ENCODE peak calls at places on chromosomes 12 and 14, in six cellular contexts. I, S, H, G, L and D are unnamed samples.

GRCh38 chr14:22533739-22534359 is 55.2 kb downstream of the DAD1 start:
- DNase-seq in I (no peak), S (no peak), H (no peak), G (no peak), L (no peak), D (no peak)

GRCh38 chr12:76255692-76256091 is 92.5 kb downstream of the BBS10 start:
- DNase-seq in I (no peak), S (no peak), H (no peak), G (no peak), L (no peak), D (no peak)

GRCh38 chr12:52826611-52827498 is 7.3 kb downstream of the KRT79 start:
- DNase-seq in I (no peak), S (no peak), H (no peak), G (no peak), L (peak; percentile 21), D (no peak)

GRCh38 chr14:57295261-57295660 is 26.5 kb downstream of the AP5M1 start:
- DNase-seq in I (no peak), S (no peak), H (no peak), G (no peak), L (no peak), D (no peak)

GRCh38 chr14:101351769-101352168 is 209.5 kb upstream of the DIO3 start:
- DNase-seq in I (no peak), S (no peak), H (no peak), G (no peak), L (no peak), D (peak; percentile 39)

GRCh38 chr14:105201928-105202513 is 20.9 kb upstream of the NUDT14 start:
- DNase-seq in I (no peak), S (no peak), H (no peak), G (peak; percentile 50), L (no peak), D (no peak)

GRCh38 chr12:115791331-115791730 is 486.2 kb downstream of the MED13L start:
- DNase-seq in I (no peak), S (peak; percentile 74), H (no peak), G (no peak), L (no peak), D (no peak)

GRCh38 chr12:10140001-10140400 is 10.0 kb upstream of the CLEC7A start:
- DNase-seq in I (no peak), S (no peak), H (no peak), G (peak; percentile 64), L (no peak), D (no peak)

GRCh38 chr12:67826946-67827719 is 162.1 kb upstream of the IFNG-AS1 start:
- DNase-seq in I (no peak), S (no peak), H (no peak), G (no peak), L (no peak), D (no peak)

GRCh38 chr12:59079472-59079871 is 159.2 kb upstream of the LRIG3 start:
- DNase-seq in I (no peak), S (no peak), H (no peak), G (no peak), L (no peak), D (no peak)

GRCh38 chr12:102950107-102950949 is 7.1 kb upstream of the ASCL1 start:
- DNase-seq in I (no peak), S (no peak), H (no peak), G (peak; percentile 83), L (no peak), D (no peak)

GRCh38 chr12:116861331-116861730 is 19.9 kb downstream of the HRK start:
- DNase-seq in I (no peak), S (peak; percentile 52), H (peak; percentile 20), G (peak; percentile 34), L (peak; percentile 81), D (no peak)

GRCh38 chr14:22545842-22546721 is 42.9 kb downstream of the DAD1 start:
- DNase-seq in I (no peak), S (no peak), H (peak; percentile 51), G (peak; percentile 50), L (no peak), D (no peak)

GRCh38 chr14:75184447-75184846 is 8.0 kb upstream of the TMED10 start:
- DNase-seq in I (no peak), S (no peak), H (no peak), G (no peak), L (no peak), D (no peak)

GRCh38 chr12:57899010-57899662 is 42.2 kb upstream of the ATP23 start:
- DNase-seq in I (no peak), S (peak; percentile 31), H (peak; percentile 69), G (no peak), L (peak; percentile 81), D (peak; percentile 86)

GRCh38 chr12:120830052-120830940 is 73.9 kb downstream of the SPPL3 start:
- DNase-seq in I (no peak), S (no peak), H (no peak), G (no peak), L (no peak), D (no peak)

GRCh38 chr14:94771906-94772468 is 2.1 kb upstream of the GSC start:
- DNase-seq in I (no peak), S (no peak), H (no peak), G (peak; percentile 56), L (no peak), D (no peak)

GRCh38 chr12:49626169-49626835 is 2.9 kb downstream of the PRPF40B start:
- DNase-seq in I (no peak), S (no peak), H (no peak), G (no peak), L (no peak), D (no peak)

GRCh38 chr12:106417926-106418910 is 60.7 kb downstream of the POLR3B start:
- DNase-seq in I (no peak), S (no peak), H (no peak), G (no peak), L (no peak), D (no peak)

GRCh38 chr12:4269279-4269991 is 4.1 kb upstream of the CCND2 start:
- DNase-seq in I (peak; percentile 64), S (peak; percentile 86), H (peak; percentile 91), G (peak; percentile 84), L (peak; percentile 93), D (peak; percentile 95)

GRCh38 chr12:77342275-77342674 is 276.9 kb upstream of the E2F7 start:
- DNase-seq in I (no peak), S (no peak), H (no peak), G (no peak), L (no peak), D (no peak)

GRCh38 chr12:28108599-28108998 is 81.7 kb upstream of the CCDC91 start:
- DNase-seq in I (no peak), S (no peak), H (no peak), G (no peak), L (no peak), D (no peak)

DNA sequence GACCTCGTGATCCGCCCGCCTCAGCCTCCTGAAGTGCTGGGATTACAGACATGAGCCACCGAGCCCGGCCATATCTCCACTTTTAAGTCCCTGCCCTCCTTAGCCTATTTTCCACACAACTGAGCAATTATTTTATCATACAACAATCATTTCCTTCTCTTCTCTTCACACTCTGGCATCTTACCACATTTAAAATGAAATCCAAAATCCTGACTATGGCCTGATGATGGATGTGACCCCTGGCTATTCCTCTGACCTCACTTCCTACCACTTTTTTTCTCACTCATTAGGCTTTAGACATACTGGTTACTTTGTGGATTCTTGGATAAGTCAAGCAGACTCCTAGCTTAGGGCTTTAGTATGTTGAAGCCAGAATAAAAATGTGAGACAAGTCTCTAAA is 21.9 kb upstream of the EID3 start:
- DNase-seq in I (no peak), S (no peak), H (no peak), G (no peak), L (no peak), D (no peak)
- H3K27ac ChIP-seq in I (peak overlapping the region; percentile 94), S (no peak overlapping the region), H (no peak overlapping the region), G (no peak overlapping the region), L (no peak overlapping the region), D (peak overlapping the region; percentile 72)

GRCh38 chr12:12713932-12714275 is 3.3 kb upstream of the CDKN1B start:
- DNase-seq in I (no peak), S (no peak), H (no peak), G (no peak), L (no peak), D (no peak)

GRCh38 chr12:12715459-12716150 is 1.6 kb upstream of the CDKN1B start:
- DNase-seq in I (no peak), S (no peak), H (no peak), G (no peak), L (no peak), D (no peak)

GRCh38 chr12:12716151-12716844 is 870 bp upstream of the CDKN1B start:
- DNase-seq in I (no peak), S (no peak), H (peak; percentile 60), G (no peak), L (no peak), D (no peak)

GRCh38 chr12:12714276-12715001 is 2.7 kb upstream of the CDKN1B start:
- DNase-seq in I (no peak), S (no peak), H (peak; percentile 65), G (peak; percentile 53), L (peak; percentile 63), D (no peak)

DNA sequence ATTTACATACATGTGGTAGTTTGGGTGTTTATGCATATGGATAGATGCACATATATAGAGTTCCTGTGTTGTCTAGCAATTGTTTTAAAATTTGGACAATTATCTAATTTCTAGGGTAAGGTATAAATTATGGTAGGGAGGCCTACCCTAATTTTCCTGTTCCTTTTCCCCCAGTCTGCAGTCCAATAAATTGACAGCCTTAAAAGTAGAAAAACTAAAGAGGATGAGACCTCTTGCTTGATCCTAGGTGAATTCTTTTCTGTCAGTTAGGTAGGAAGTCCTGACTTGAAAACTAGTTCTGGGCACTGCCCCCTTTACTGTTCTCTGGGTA is 2.1 kb upstream of the CDKN1B start:
- DNase-seq in I (no peak), S (no peak), H (no peak), G (no peak), L (no peak), D (no peak)
- H3K4me3 ChIP-seq in I (peak overlapping the region; percentile 98), S (peak overlapping the region; percentile 76), H (no peak overlapping the region), G (peak overlapping the region; percentile 3), L (no peak overlapping the region), D (no peak overlapping the region)

DNA sequence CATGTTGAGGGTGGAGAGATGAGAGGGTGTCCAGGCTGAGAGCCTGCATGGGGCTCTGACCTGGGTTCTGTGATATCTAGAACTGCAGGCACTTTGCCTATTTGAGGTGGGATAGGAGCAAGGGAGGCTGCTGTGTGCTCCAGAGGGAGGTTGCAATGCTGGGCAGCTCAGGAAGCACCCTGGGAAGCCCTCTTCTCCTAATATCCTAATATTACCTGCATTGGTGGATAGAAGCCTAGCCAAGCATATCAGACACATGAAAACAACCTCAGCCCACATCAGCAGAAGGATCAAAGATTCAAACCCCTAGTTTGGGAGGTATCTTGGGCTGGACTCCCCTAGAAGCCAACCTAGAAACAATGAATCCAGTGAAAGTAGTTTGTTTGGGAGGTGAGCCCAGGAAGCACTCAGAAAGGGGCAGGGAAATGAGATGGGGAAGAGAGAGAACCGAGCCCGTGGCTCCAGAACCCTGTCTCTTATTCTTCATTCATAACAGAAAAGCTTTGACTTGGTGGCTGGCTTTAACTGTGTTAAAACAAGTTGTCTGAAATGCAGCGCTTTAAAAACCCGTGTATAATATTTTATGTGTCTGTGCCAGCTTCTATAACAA is 35.7 kb upstream of the RBM19 start:
- DNase-seq in I (no peak), S (no peak), H (no peak), G (no peak), L (no peak), D (no peak)
- H3K27me3 ChIP-seq in I (no peaks in the 10 kb centered on the region), S (peaks cover 84% of the 10 kb centered on the region), H (no peaks in the 10 kb centered on the region), G (peaks cover 87% of the 10 kb centered on the region), L (no peaks in the 10 kb centered on the region), D (no peaks in the 10 kb centered on the region)

DNA sequence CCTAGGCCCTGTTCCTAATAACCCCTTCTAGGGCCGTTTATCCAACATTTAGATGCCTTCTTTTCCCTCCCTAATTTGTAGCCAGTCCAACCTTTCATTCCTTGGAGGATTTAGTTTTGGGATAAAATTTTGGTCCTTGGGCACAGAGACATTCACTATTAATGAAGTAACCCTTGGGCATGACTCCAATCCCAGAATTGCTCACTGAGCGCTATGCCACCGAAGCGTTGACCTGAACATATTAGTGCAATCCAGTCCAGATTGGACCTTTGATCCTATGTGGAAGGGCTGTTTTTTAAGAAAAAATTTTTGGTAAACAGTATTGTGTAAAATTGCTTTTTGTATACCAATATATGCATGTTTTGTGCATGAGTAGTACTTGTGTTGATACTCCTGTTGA is 10.0 kb downstream of the DACT1 start:
- DNase-seq in I (no peak), S (no peak), H (no peak), G (no peak), L (no peak), D (no peak)
- H3K27ac ChIP-seq in I (no peak overlapping the region), S (no peak overlapping the region), H (no peak overlapping the region), G (no peak overlapping the region), L (peak overlapping the region; percentile 45), D (no peak overlapping the region)